ENCODE peak calls at places on chromosomes 4 and X, in five cellular contexts. V is Calu3, P is endothelial cell of umbilical vein, L is natural killer cell, Z is astrocyte of the spinal cord. M is an unnamed sample.

GRCh38 chr4:1192091-1192492 is 19.7 kb upstream of the SPON2 start:
- DNase-seq in Z (peak), P (peak), V (peak), L (no peak), M (peak)

GRCh38 chr4:53068755-53069154 is 206.6 kb downstream of the RASL11B start:
- DNase-seq in V (no peak), L (no peak), P (no peak), Z (peak), M (peak)

GRCh38 chr4:41796545-41797210 is 48.2 kb upstream of the PHOX2B start:
- DNase-seq in P (no peak), L (no peak), V (no peak), Z (no peak), M (no peak)

GRCh38 chr4:94452476-94453300 is 946 bp downstream of the PDLIM5 start:
- DNase-seq in L (no peak), P (peak), Z (peak), V (peak), M (peak)

GRCh38 chrX:101619336-101619735 is 1.5 kb upstream of the ARMCX6 start:
- DNase-seq in L (no peak), P (no peak), V (no peak), Z (peak), M (no peak)

GRCh38 chr4:22241415-22241814 is 274.5 kb downstream of the ADGRA3 start:
- DNase-seq in P (no peak), Z (no peak), L (no peak), V (no peak), M (no peak)

GRCh38 chrX:68594769-68595168 is 52.7 kb upstream of the STARD8 start:
- DNase-seq in L (no peak), V (no peak), P (no peak), Z (no peak), M (no peak)

GRCh38 chr4:78661923-78662521 is 110.5 kb downstream of the ANXA3 start:
- DNase-seq in V (no peak), Z (peak), P (peak), L (no peak), M (no peak)

GRCh38 chrX:140764401-140764919 is 54.9 kb downstream of the LINC00632 start:
- DNase-seq in Z (peak), P (peak), L (no peak), V (no peak), M (peak)

GRCh38 chrX:128805236-128805635 is 718.1 kb downstream of the SMARCA1 start:
- DNase-seq in Z (no peak), L (no peak), V (no peak), P (no peak), M (no peak)

GRCh38 chrX:47093860-47094259 is 15.6 kb downstream of the RGN start:
- DNase-seq in P (no peak), Z (no peak), L (no peak), V (no peak), M (no peak)

GRCh38 chrX:134423606-134424005 is 36.4 kb upstream of the HPRT1 start:
- DNase-seq in P (peak), Z (peak), V (no peak), L (no peak), M (peak)

GRCh38 chr4:33998204-33998603 is 2246.1 kb downstream of the ARAP2 start:
- DNase-seq in L (no peak), P (no peak), Z (no peak), V (no peak), M (no peak)

GRCh38 chr4:172725581-172725980 is 443.0 kb upstream of the GALNT7 start:
- DNase-seq in L (no peak), Z (no peak), V (no peak), P (no peak), M (peak)

GRCh38 chrX:148771440-148771839 is 271.0 kb downstream of the AFF2 start:
- DNase-seq in Z (peak), P (peak), L (no peak), V (no peak), M (no peak)

GRCh38 chrX:18995216-18995615 is 11.3 kb upstream of the PHKA2 start:
- DNase-seq in V (no peak), L (no peak), P (peak), Z (peak), M (peak)

GRCh38 chrX:117095393-117095792 is 632.6 kb upstream of the CT83 start:
- DNase-seq in L (no peak), P (no peak), Z (no peak), V (no peak), M (no peak)

GRCh38 chrX:2931612-2932011 is 2.5 kb upstream of the ARSD start:
- DNase-seq in Z (no peak), P (no peak), V (no peak), L (no peak), M (no peak)

GRCh38 chr4:9983211-9983610 is 38.1 kb downstream of the SLC2A9 start:
- DNase-seq in V (no peak), L (no peak), P (no peak), Z (no peak), M (no peak)

GRCh38 chr4:80266902-80267380 is 477 bp downstream of the FGF5 start:
- DNase-seq in L (no peak), V (no peak), Z (peak), P (peak), M (peak)

DNA sequence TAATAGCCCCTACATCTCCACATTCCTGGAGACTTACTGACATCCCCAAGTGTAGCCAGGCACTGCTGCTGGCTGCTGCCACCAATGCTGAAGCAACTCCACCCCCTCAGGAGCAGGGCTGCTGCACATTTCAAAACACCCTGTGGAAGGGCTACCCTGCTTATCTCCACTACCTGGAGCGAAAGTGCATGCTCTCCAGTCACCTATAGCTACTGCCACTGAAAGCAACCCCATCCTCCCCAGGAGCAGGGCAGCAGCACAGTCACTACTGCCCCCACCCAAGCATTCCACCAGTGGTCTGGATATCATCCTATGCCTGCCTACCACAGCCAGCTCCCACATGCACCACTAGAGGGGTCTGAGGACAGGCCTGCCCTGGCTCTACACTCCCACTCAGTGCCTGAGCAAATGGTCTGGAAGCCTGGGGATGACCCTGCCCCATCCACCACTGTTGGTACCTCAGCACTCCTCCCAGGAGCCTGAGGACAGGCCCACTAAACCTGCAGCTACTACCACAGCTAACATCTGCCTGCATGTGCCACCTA is 55.3 kb downstream of the MANBA start:
- DNase-seq in Z (no peak), V (no peak), P (no peak), L (no peak), M (no peak)
- TF ChIP-seq CTCF in Z (no peak), V (no peak), P (no peak), L (no peak), M (no peak)

GRCh38 chr4:76733380-76733779 is 164.6 kb downstream of the SOWAHB start:
- DNase-seq in V (peak), P (no peak), L (no peak), Z (no peak), M (no peak)
- TF ChIP-seq CTCF in V (peak), P (no peak), L (no peak), Z (no peak), M (peak)

DNA sequence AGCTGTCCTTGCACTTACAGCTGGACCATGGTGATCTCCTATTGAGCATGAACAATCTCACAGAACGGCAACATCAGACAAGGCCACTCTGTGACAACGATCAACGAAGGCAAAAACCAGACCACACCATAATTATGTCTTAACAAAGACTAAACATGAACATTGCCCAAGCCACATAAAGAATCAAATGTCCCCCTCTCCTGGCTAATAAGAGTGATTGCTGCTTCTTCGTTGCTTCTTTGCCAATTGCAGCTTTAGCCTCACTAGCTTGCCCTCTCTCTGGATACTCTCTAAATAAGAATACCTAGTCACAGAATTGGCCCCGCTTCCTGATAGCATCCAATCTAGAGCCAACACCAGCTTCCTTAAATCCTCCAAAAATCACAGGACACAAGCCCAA is 41.5 kb upstream of the PGRMC1 start:
- DNase-seq in Z (no peak), V (no peak), L (no peak), P (peak), M (peak)
- TF ChIP-seq CTCF in Z (no peak), V (no peak), L (no peak), P (peak), M (peak)

DNA sequence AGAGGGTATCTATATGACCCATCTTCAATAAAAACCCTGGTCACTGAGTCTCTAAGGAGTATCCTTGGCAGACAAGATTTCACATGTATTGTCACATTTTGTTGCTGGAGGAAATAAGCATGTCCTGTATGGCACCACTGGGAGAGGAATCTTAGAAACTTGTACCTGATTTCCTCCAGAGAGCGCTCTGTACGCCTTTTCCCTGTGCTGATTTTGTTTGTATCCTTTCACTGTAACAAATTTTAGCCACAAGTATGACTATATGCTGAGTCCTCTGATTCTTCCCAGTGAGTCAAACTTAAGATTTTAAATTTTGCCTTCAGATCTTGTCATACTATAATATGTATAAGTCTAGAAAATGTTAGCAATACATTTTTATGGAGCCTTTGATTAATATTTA is 102.8 kb downstream of the ITIH6 start:
- DNase-seq in P (no peak), V (no peak), Z (no peak), L (no peak), M (no peak)
- TF ChIP-seq CTCF in P (no peak), V (no peak), Z (no peak), L (no peak), M (no peak)

DNA sequence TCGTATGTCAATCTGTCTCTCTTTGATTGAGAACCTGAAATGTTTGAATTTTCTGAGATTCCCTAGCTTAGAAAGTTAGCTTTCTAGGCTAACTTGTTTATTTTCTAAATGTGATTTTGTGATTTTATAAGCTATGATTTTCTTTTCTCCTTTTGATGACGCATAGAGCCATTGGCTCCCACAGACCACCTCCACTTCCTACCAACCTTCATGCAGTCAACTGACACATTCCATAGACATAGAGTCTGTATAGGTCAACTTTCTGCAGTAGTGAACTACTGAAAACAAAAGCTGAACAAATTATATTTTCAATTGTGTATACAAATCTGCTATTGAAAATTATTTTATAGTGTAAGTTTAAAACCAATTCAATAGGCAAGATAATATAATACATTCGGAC is 2.8 kb upstream of the SULT1B1 start:
- DNase-seq in P (peak), V (no peak), Z (no peak), L (no peak), M (no peak)
- TF ChIP-seq CTCF in P (no peak), V (no peak), Z (no peak), L (no peak), M (no peak)

DNA sequence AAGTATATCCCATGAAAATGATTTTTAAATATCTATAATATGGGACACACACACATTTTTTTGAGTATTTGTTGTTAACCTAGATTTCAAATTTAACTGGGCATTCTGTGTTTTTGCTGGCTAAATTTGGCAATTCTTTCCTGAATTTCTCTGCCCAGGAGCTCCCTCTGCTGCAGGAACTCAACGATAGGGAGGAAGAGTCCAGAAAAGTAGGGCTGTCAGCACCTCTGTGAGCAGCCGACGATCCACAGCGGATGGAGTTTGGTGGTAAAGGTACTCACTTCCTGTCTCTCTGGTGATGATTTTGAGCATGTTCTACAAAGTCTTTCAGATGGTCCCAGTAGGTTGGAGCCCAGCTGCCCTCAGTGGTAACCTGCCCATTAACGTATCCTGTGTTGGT is 23.1 kb upstream of the TMEM184C start:
- DNase-seq in V (no peak), P (no peak), L (no peak), Z (no peak), M (no peak)
- TF ChIP-seq CTCF in V (no peak), P (no peak), L (no peak), Z (peak), M (peak)

DNA sequence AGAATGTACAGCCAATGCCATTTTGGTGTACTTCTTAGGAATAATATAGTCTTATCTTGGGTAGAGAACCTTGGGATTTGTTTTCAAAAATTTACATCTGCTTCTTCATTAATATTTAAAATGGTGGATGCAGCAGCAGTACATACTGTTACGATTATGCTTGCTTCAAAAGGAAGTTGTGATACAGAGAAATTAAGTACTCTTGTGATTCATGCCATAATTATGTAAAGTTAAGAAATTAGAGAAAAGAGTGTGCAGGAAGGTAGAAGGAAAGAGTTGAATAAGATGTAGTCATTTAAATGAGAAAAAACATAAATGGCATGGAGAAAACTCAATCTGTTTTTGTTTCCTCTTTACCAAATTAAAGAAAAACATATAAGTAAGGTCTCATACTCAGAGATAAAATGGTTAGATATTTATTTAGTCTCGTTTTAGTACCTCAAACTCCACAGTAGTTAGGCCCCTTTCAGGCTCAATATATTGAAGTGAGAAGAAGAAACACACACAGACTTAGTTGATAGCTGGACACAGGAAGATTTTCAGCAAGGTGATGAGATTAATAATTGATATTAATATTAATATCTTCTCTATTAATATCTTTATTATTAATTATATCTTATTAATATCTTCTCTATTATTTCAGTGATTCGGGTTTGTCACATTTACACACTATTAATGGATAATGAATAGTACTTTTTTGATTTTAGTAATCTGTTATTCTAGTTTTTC is 70.1 kb upstream of the HPGD start:
- DNase-seq in L (no peak), V (no peak), P (no peak), Z (no peak), M (no peak)
- TF ChIP-seq CTCF in L (no peak), V (no peak), P (no peak), Z (no peak), M (no peak)